ENCODE peak calls at places on chromosome 5, in four cellular contexts. S is H1, W is H9, F is mesendoderm. X is an unnamed sample.

GRCh38 chr5:9927106-9927505 is 297.0 kb upstream of the TAS2R1 start:
- DNase-seq in S (no peak), W (no peak), F (peak; percentile 88), X (peak; percentile 25)

GRCh38 chr5:147869112-147869511 is 9.4 kb upstream of the SCGB3A2 start:
- DNase-seq in S (peak; percentile 75), F (peak; percentile 95), W (peak; percentile 84), X (no peak)

GRCh38 chr5:4802044-4802443 is 338.1 kb upstream of the ADAMTS16 start:
- DNase-seq in S (no peak), F (peak; percentile 6), W (no peak), X (no peak)

GRCh38 chr5:179608131-179608581 is 15.3 kb downstream of the HNRNPH1 start:
- DNase-seq in F (peak; percentile 51), W (no peak), S (no peak), X (no peak)

GRCh38 chr5:124402144-124402581 is 344.3 kb downstream of the ZNF608 start:
- DNase-seq in F (peak; percentile 17), W (no peak), S (no peak), X (peak; percentile 45)

GRCh38 chr5:160360310-160360709 is 10.1 kb downstream of the C1QTNF2 start:
- DNase-seq in F (peak; percentile 29), W (peak; percentile 33), S (no peak), X (no peak)

GRCh38 chr5:55546991-55547390 is 12.2 kb upstream of the PLPP1 start:
- DNase-seq in S (no peak), W (no peak), F (no peak), X (no peak)

GRCh38 chr5:179191506-179192184 is 131.5 kb downstream of the ZNF354C start:
- DNase-seq in W (no peak), S (no peak), F (no peak), X (no peak)

GRCh38 chr5:108747111-108748009 is at the start of gene FER:
- DNase-seq in W (no peak), F (peak; percentile 54), S (no peak), X (peak; percentile 79)

DNA sequence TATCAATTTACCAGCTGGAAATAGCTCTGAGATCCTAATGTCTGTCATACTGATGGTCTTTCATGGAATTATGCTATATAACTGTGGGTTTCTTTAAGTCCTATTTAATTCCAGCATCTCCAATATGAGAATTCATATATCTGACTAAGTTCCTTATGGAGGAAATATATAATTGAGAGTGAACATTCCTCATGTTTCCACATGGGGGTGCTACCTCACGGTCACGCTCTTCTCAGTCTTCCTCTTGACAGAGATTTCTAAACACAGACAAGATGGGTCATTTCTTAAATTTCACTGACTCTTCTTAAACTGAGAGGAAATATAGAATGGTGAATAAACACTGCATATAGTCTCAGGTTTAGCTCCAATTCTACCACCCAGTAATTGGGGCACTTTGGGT is 212.1 kb downstream of the SLF1 start:
- DNase-seq in S (no peak), W (no peak), F (peak; percentile 17), X (no peak)
- H4K5ac ChIP-seq in S (no peak overlapping the region), W (no peak overlapping the region), F (no peak overlapping the region), X (no peak overlapping the region)

GRCh38 chr5:154483654-154484392 is 5.8 kb upstream of the HAND1 start:
- DNase-seq in F (no peak), W (peak; percentile 56), S (peak; percentile 53), X (no peak)

GRCh38 chr5:154481584-154482381 is 3.8 kb upstream of the HAND1 start:
- DNase-seq in W (no peak), F (no peak), S (no peak), X (no peak)

GRCh38 chr5:154480847-154481246 is 2.8 kb upstream of the HAND1 start:
- DNase-seq in W (no peak), S (no peak), F (no peak), X (no peak)

GRCh38 chr5:154484393-154484944 is 6.4 kb upstream of the HAND1 start:
- DNase-seq in F (no peak), S (no peak), W (no peak), X (no peak)

DNA sequence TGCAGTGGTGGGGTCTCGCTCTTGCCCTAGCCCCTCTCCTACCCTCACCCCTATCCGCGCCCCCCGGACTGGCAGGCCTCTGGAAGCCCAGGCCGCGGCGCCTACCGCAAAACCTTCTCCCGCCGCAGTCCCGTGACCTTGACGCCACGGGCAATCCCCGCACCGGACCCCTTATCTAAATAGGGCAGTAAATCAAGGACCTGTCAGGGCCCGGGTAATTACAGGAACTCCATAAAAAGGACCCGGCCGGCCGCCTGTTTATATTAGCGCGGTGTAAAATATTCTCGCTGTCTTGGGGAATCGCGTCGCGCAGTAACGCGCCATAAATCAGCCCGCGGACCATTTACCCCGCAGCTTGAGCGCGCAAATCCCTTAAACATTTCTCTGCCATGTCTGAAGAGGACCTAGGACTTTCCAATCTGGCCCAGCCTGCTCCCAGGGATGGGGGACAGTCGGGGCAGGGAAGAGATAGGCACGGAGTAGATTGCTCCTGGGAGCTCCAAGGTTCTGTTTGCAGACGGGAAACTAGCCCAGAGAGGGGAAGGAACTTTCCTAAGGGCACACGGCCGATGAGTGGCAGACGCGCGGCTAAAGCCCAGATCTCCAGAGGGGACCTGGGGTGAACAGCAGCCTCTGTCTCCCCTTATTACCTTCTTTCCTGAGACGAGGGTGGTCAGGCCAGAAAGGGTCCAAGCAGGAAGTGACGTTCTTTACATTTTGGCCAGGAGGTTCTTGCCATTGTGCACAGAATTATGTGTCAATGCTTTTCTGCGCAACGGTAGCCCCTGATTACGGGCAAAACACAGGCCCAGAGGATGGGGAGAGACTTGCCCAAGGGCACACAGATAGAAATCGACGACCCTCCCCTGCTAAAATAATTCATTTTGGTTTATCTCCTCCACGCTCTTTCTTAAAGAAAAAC is 4.8 kb upstream of the HAND1 start:
- DNase-seq in W (peak; percentile 44), F (no peak), S (peak; percentile 54), X (no peak)
- H3K79me1 ChIP-seq in W (no peaks in the 10 kb centered on the region), F (no peaks in the 10 kb centered on the region), S (no peaks in the 10 kb centered on the region), X (no peaks in the 10 kb centered on the region)

GRCh38 chr5:102288630-102289029 is 7.5 kb downstream of the SLCO4C1 start:
- DNase-seq in W (no peak), S (no peak), F (no peak), X (no peak)

GRCh38 chr5:102286465-102286864 is 9.6 kb downstream of the SLCO4C1 start:
- DNase-seq in S (no peak), F (no peak), W (no peak), X (no peak)

DNA sequence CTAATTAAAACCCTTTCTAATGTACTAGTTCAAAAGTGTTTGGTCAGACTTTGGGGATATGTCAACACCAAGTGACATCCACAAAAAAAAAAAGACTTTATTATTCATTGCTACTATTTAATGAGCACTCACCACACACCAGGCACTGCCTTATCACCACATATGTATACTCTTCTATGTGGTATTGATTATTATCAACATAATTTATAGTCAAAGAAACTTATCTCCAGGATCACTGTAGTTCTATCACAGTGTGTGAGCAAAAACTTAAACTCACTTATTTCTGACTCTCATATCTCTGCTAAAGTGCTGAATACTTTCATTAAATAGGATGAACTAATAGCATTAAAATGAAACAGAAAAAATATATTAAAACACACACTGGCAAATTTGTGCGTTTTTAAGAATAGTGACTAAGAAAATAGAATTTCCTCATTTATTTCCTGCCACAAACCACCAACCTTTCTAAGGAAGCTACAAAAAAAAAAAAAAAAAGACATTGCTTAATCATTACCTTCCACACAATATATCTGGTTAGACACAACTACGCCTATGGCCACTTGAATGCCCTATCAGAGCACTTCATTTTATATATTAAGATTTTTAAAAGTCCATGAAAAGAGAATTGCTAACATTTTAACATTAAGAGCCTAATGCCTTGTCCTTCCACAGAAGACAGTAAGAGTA is 12.8 kb downstream of the SLCO4C1 start:
- DNase-seq in S (no peak), W (no peak), F (no peak), X (no peak)
- H4K5ac ChIP-seq in S (no peak overlapping the region), W (no peak overlapping the region), F (no peak overlapping the region), X (no peak overlapping the region)

DNA sequence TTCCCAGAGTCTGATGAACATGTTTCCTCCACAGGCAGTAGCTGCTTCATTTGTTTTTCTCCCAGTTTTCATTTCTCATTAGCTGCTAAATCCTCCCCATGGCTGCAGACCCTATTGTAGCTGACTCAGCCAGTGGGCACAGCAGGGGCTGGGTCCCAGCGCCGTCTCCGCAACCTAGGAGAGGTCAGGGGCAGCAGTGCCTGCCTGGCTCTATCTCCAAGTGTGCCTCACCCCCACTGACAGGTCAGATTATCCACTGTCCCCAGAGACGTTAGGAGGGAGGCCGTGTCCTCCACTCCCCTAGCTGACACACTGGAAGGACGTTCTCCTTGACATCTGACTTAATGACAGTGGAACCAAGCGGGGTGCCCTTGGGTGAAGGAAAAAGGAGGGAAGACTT is 31.1 kb downstream of the KCNIP1 start:
- DNase-seq in F (no peak), W (no peak), S (no peak), X (no peak)
- H3K79me1 ChIP-seq in F (no peaks in the 10 kb centered on the region), W (no peaks in the 10 kb centered on the region), S (no peaks in the 10 kb centered on the region), X (no peaks in the 10 kb centered on the region)

GRCh38 chr5:42680035-42680434 is 76.6 kb upstream of the CCDC152 start:
- DNase-seq in W (no peak), S (no peak), F (no peak), X (no peak)
- H4K5ac ChIP-seq in W (no peak overlapping the region), S (no peak overlapping the region), F (no peak overlapping the region), X (no peak overlapping the region)

GRCh38 chr5:157387683-157388093 is 72.3 kb upstream of the NIPAL4 start:
- DNase-seq in F (peak; percentile 33), W (no peak), S (no peak), X (peak; percentile 98)
- H3K79me1 ChIP-seq in F (no peaks in the 10 kb centered on the region), W (no peaks in the 10 kb centered on the region), S (no peaks in the 10 kb centered on the region), X (peaks cover 16% of the 10 kb centered on the region)

X was measured in IMR-90.